ENCODE peak calls at places on chromosomes 13 and 19, in nine cellular contexts. A, O, L, W, S, T, N, X and H are unnamed samples.

GRCh38 chr13:98540476-98540875 is 36.4 kb downstream of the STK24 start:
- DNase-seq in A (no peak), O (no peak), L (no peak), W (no peak), S (no peak), T (no peak), N (peak; percentile 12), X (no peak), H (no peak)

GRCh38 chr19:29172302-29172701 is 40.6 kb downstream of the UQCRFS1 start:
- DNase-seq in A (no peak), O (no peak), L (no peak), W (no peak), S (no peak), T (no peak), N (no peak), X (no peak), H (no peak)

GRCh38 chr19:18894254-18895037 is 1.5 kb downstream of the CERS1 start:
- DNase-seq in A (no peak), O (no peak), L (no peak), W (no peak), S (peak; percentile 89), T (no peak), N (peak; percentile 68), X (peak; percentile 83), H (no peak)

GRCh38 chr13:85798999-85799646 is at the start of gene SLITRK6:
- DNase-seq in A (no peak), O (peak; percentile 67), L (peak; percentile 49), W (no peak), S (no peak), T (peak; percentile 8), N (peak; percentile 46), X (peak; percentile 32), H (no peak)

GRCh38 chr13:76732367-76732766 is 153.8 kb downstream of the KCTD12 start:
- DNase-seq in A (no peak), O (no peak), L (no peak), W (no peak), S (no peak), T (no peak), N (no peak), X (no peak), H (no peak)

GRCh38 chr19:41031926-41032325 is 40.8 kb downstream of the CYP2B6 start:
- DNase-seq in A (no peak), O (no peak), L (peak; percentile 68), W (no peak), S (no peak), T (no peak), N (no peak), X (no peak), H (no peak)

GRCh38 chr13:74867460-74867859 is 614.5 kb downstream of the TBC1D4 start:
- DNase-seq in A (no peak), O (no peak), L (no peak), W (no peak), S (no peak), T (no peak), N (peak; percentile 44), X (no peak), H (no peak)

GRCh38 chr13:113923376-113924063 is 50.4 kb downstream of the C13orf46 start:
- DNase-seq in A (no peak), O (no peak), L (no peak), W (no peak), S (no peak), T (no peak), N (no peak), X (no peak), H (no peak)

GRCh38 chr19:42501733-42502132 is 26.5 kb downstream of the CEACAM1 start:
- DNase-seq in A (no peak), O (no peak), L (no peak), W (no peak), S (no peak), T (no peak), N (no peak), X (no peak), H (no peak)

GRCh38 chr13:110311721-110312668 is 4.9 kb downstream of the COL4A2 start:
- DNase-seq in A (no peak), O (no peak), L (no peak), W (no peak), S (no peak), T (no peak), N (peak; percentile 40), X (no peak), H (no peak)

GRCh38 chr19:51333836-51334460 is 8.0 kb downstream of the VSIG10L start:
- DNase-seq in A (no peak), O (no peak), L (no peak), W (no peak), S (no peak), T (no peak), N (no peak), X (no peak), H (no peak)

GRCh38 chr13:50222569-50223332 is 207.5 kb downstream of the KCNRG start:
- DNase-seq in A (no peak), O (no peak), L (no peak), W (no peak), S (no peak), T (no peak), N (peak; percentile 86), X (peak; percentile 36), H (peak; percentile 50)

GRCh38 chr13:77919351-77920294 is 992 bp upstream of the EDNRB start:
- DNase-seq in A (no peak), O (no peak), L (no peak), W (no peak), S (peak; percentile 11), T (no peak), N (peak; percentile 52), X (peak; percentile 63), H (peak; percentile 66)

GRCh38 chr19:16654621-16655020 is 5.3 kb downstream of the SMIM7 start:
- DNase-seq in A (no peak), O (no peak), L (no peak), W (no peak), S (no peak), T (no peak), N (no peak), X (no peak), H (no peak)

GRCh38 chr19:23787106-23787505 is 28.4 kb upstream of the ZNF681 start:
- DNase-seq in A (no peak), O (no peak), L (no peak), W (no peak), S (no peak), T (no peak), N (no peak), X (no peak), H (no peak)

GRCh38 chr19:3098141-3098514 is 4.0 kb downstream of the GNA11 start:
- DNase-seq in A (no peak), O (no peak), L (no peak), W (no peak), S (no peak), T (no peak), N (no peak), X (peak; percentile 54), H (no peak)

GRCh38 chr19:791605-792360 is 5.5 kb upstream of the PTBP1 start:
- DNase-seq in A (no peak), O (no peak), L (no peak), W (no peak), S (no peak), T (no peak), N (peak; percentile 40), X (no peak), H (no peak)

GRCh38 chr13:24218977-24219376 is 58.5 kb downstream of the SPATA13 start:
- DNase-seq in A (no peak), O (no peak), L (no peak), W (no peak), S (no peak), T (no peak), N (peak; percentile 70), X (no peak), H (no peak)

GRCh38 chr13:93700115-93700514 is 473.5 kb downstream of the GPC6 start:
- DNase-seq in A (no peak), O (no peak), L (no peak), W (no peak), S (no peak), T (peak; percentile 30), N (no peak), X (peak; percentile 8), H (no peak)

GRCh38 chr13:100306042-100306441 is 217.1 kb downstream of the PCCA start:
- DNase-seq in A (no peak), O (no peak), L (no peak), W (no peak), S (no peak), T (no peak), N (no peak), X (no peak), H (no peak)

GRCh38 chr13:99983401-99984133 is 2.0 kb downstream of the ZIC2 start:
- DNase-seq in A (no peak), O (no peak), L (no peak), W (no peak), S (no peak), T (no peak), N (no peak), X (no peak), H (no peak)

GRCh38 chr19:17109962-17110598 is 34.5 kb downstream of the MYO9B start:
- DNase-seq in A (peak; percentile 60), O (no peak), L (no peak), W (no peak), S (no peak), T (no peak), N (no peak), X (no peak), H (no peak)

GRCh38 chr13:45932172-45932571 is 80.6 kb upstream of the SIAH3 start:
- DNase-seq in A (no peak), O (no peak), L (no peak), W (no peak), S (no peak), T (no peak), N (no peak), X (no peak), H (no peak)

GRCh38 chr19:12034196-12034595 is 1.3 kb downstream of the ZNF433 start:
- DNase-seq in A (no peak), O (no peak), L (no peak), W (no peak), S (no peak), T (no peak), N (peak; percentile 4), X (peak; percentile 11), H (no peak)

GRCh38 chr19:9823816-9824215 is 3.9 kb upstream of the UBL5 start:
- DNase-seq in A (no peak), O (no peak), L (no peak), W (no peak), S (no peak), T (no peak), N (no peak), X (no peak), H (no peak)

GRCh38 chr13:45879666-45880065 is 28.1 kb upstream of the SIAH3 start:
- DNase-seq in A (no peak), O (no peak), L (no peak), W (no peak), S (no peak), T (no peak), N (no peak), X (no peak), H (peak; percentile 43)

GRCh38 chr19:1410136-1410786 is 2.9 kb downstream of the DAZAP1 start:
- DNase-seq in A (no peak), O (no peak), L (no peak), W (no peak), S (no peak), T (no peak), N (peak; percentile 35), X (no peak), H (no peak)

GRCh38 chr13:92716749-92717148 is 509.9 kb upstream of the GPC6 start:
- DNase-seq in A (no peak), O (no peak), L (no peak), W (no peak), S (no peak), T (no peak), N (peak; percentile 45), X (peak; percentile 25), H (no peak)

GRCh38 chr13:31121327-31122140 is 40.2 kb downstream of the HSPH1 start:
- DNase-seq in A (no peak), O (no peak), L (no peak), W (no peak), S (no peak), T (no peak), N (peak; percentile 69), X (no peak), H (no peak)

GRCh38 chr13:49314344-49314882 is 66.7 kb downstream of the CDADC1 start:
- DNase-seq in A (no peak), O (no peak), L (no peak), W (no peak), S (no peak), T (no peak), N (no peak), X (no peak), H (no peak)

GRCh38 chr19:54462713-54463530 is 656 bp downstream of the LENG9 start:
- DNase-seq in A (no peak), O (no peak), L (no peak), W (peak; percentile 52), S (no peak), T (no peak), N (peak; percentile 71), X (peak; percentile 69), H (peak; percentile 74)